ENCODE peak calls at places on chromosomes 5 and 9, in ten cellular contexts. T, P, N, K, R, A, I, S, U and C are unnamed samples.

GRCh38 chr5:170265527-170265926 is 32.0 kb downstream of the LCP2 start:
- DNase-seq in T (no peak), P (peak; percentile 7), N (no peak), K (peak; percentile 38), R (no peak), A (peak; percentile 40), I (no peak), S (no peak), U (no peak), C (no peak)

GRCh38 chr5:400282-401215 is 42.4 kb upstream of the EXOC3 start:
- DNase-seq in T (peak; percentile 44), P (peak; percentile 93), N (no peak), K (peak; percentile 37), R (peak; percentile 18), A (peak; percentile 49), I (no peak), S (no peak), U (no peak), C (no peak)

GRCh38 chr9:98568234-98568922 is 140.4 kb downstream of the GABBR2 start:
- DNase-seq in T (peak; percentile 18), P (no peak), N (no peak), K (no peak), R (no peak), A (no peak), I (no peak), S (no peak), U (no peak), C (no peak)

GRCh38 chr9:121288874-121289553 is 21.1 kb downstream of the GSN start:
- DNase-seq in T (no peak), P (peak; percentile 71), N (no peak), K (peak; percentile 71), R (no peak), A (peak; percentile 91), I (peak; percentile 33), S (no peak), U (peak; percentile 46), C (peak; percentile 45)

GRCh38 chr9:36306481-36307306 is 48.4 kb upstream of the GNE start:
- DNase-seq in T (no peak), P (no peak), N (peak; percentile 18), K (no peak), R (no peak), A (no peak), I (no peak), S (no peak), U (no peak), C (no peak)

GRCh38 chr5:40442346-40442745 is 237.4 kb upstream of the PTGER4 start:
- DNase-seq in T (no peak), P (peak; percentile 63), N (no peak), K (no peak), R (no peak), A (no peak), I (no peak), S (peak; percentile 50), U (no peak), C (no peak)

GRCh38 chr9:98479967-98480847 is 224.8 kb upstream of the TBC1D2 start:
- DNase-seq in T (no peak), P (no peak), N (peak; percentile 44), K (no peak), R (no peak), A (no peak), I (no peak), S (peak; percentile 22), U (no peak), C (no peak)

GRCh38 chr9:96232539-96233241 is 69.3 kb downstream of the HSD17B3 start:
- DNase-seq in T (no peak), P (peak; percentile 78), N (peak; percentile 79), K (peak; percentile 47), R (peak; percentile 70), A (peak; percentile 69), I (peak; percentile 31), S (peak; percentile 32), U (peak; percentile 50), C (no peak)

GRCh38 chr5:141343242-141343952 is at the start of gene PCDHGA3:
- DNase-seq in T (no peak), P (peak; percentile 77), N (no peak), K (no peak), R (peak; percentile 69), A (no peak), I (no peak), S (peak; percentile 58), U (no peak), C (no peak)

GRCh38 chr9:127224178-127224882 is 40.2 kb upstream of the GARNL3 start:
- DNase-seq in T (peak; percentile 96), P (peak; percentile 81), N (peak; percentile 74), K (peak; percentile 97), R (peak; percentile 97), A (peak; percentile 97), I (peak; percentile 91), S (peak; percentile 75), U (peak; percentile 98), C (peak; percentile 75)
- TF ChIP-seq CTCF in T (peak; percentile 53), P (no peak), N (no peak), K (peak; percentile 42), R (no peak), A (no peak), I (peak; percentile 29), S (peak; percentile 49), U (no peak), C (no peak)

DNA sequence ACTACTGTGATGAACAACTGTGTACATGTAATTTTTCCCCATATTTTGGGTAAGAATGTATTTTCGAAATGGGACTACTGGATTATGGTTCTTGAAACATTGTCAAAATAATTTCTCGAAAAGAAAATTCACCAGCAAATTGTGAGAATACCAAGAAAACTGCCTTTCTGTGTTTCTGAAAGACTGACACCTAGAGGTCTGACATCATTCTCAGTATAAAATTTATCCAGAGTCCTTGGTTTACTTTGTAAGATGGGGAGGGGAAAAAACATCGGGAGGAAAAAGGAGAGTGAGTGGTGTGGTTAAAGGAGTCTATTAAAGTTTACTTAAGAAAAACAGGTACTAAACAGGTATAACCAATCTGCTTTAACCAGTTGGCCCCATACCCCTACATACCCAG is 149.2 kb downstream of the CEP120 start:
- DNase-seq in T (no peak), P (peak; percentile 22), N (no peak), K (no peak), R (no peak), A (no peak), I (no peak), S (no peak), U (no peak), C (no peak)
- TF ChIP-seq CTCF in T (peak; percentile 59), P (peak; percentile 23), N (peak; percentile 29), K (no peak), R (no peak), A (no peak), I (no peak), S (no peak), U (no peak), C (no peak)

GRCh38 chr5:172118891-172119290 is 69.1 kb downstream of the STK10 start:
- DNase-seq in T (no peak), P (no peak), N (no peak), K (no peak), R (no peak), A (no peak), I (no peak), S (no peak), U (no peak), C (no peak)

GRCh38 chr5:172117977-172118701 is 69.9 kb downstream of the STK10 start:
- DNase-seq in T (no peak), P (no peak), N (no peak), K (no peak), R (no peak), A (no peak), I (no peak), S (no peak), U (no peak), C (no peak)

GRCh38 chr5:172127581-172127980 is 60.4 kb downstream of the STK10 start:
- DNase-seq in T (no peak), P (no peak), N (no peak), K (no peak), R (no peak), A (no peak), I (no peak), S (no peak), U (no peak), C (no peak)

GRCh38 chr5:172119921-172120688 is 67.9 kb downstream of the STK10 start:
- DNase-seq in T (no peak), P (no peak), N (no peak), K (no peak), R (no peak), A (no peak), I (no peak), S (no peak), U (no peak), C (no peak)

GRCh38 chr5:172123269-172123692 is 64.7 kb downstream of the STK10 start:
- DNase-seq in T (no peak), P (peak; percentile 97), N (peak; percentile 73), K (peak; percentile 52), R (no peak), A (peak; percentile 63), I (no peak), S (peak; percentile 79), U (no peak), C (no peak)
- TF ChIP-seq CTCF in T (peak; percentile 17), P (peak; percentile 51), N (no peak), K (no peak), R (no peak), A (no peak), I (no peak), S (peak; percentile 75), U (no peak), C (no peak)

GRCh38 chr9:1875251-1875851 is 139.8 kb upstream of the SMARCA2 start:
- DNase-seq in T (no peak), P (no peak), N (no peak), K (no peak), R (no peak), A (no peak), I (no peak), S (no peak), U (no peak), C (no peak)

GRCh38 chr9:1870915-1871314 is 144.2 kb upstream of the SMARCA2 start:
- DNase-seq in T (no peak), P (no peak), N (no peak), K (no peak), R (no peak), A (no peak), I (no peak), S (no peak), U (no peak), C (no peak)

GRCh38 chr9:1869843-1870242 is 145.3 kb upstream of the SMARCA2 start:
- DNase-seq in T (no peak), P (peak; percentile 2), N (peak; percentile 54), K (no peak), R (peak; percentile 45), A (no peak), I (peak; percentile 55), S (no peak), U (peak; percentile 39), C (no peak)

GRCh38 chr9:1875921-1876448 is 139.2 kb upstream of the SMARCA2 start:
- DNase-seq in T (no peak), P (no peak), N (no peak), K (no peak), R (peak; percentile 73), A (no peak), I (no peak), S (no peak), U (no peak), C (no peak)

DNA sequence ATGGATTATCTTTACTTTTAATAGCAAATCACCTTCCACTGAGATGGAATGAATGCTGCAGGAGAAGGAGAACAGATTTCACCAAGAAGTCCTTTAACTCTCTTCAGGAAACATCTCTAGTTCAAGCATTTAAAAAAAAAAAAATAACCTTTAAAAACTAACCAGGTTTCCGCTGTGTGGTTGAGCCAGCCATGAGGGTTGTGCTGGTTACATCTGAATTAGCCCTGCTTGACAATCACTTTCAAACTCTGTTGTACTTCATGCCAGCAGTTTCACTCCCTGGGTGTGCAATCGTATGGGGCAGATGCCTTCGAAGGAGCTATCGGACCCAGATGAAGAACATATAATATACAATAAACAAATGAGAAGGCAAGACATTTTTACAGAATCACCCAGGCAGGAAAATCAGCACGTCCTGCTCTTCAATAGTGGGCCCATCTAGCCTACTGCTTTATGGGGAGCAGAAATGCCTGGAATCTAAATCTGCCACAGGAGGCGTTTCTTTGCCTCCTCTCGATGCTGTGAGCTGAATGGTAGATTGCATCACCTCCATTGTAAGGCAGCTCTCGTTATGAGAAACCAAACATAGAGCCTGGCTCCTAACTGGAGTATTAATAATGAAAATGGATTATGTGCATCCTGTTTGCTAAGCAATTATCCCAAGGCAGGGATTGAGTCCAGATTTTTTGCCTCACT is 143.5 kb upstream of the SMARCA2 start:
- DNase-seq in T (no peak), P (peak; percentile 1), N (peak; percentile 36), K (no peak), R (no peak), A (no peak), I (no peak), S (no peak), U (no peak), C (no peak)
- TF ChIP-seq CTCF in T (no peak), P (no peak), N (no peak), K (no peak), R (no peak), A (no peak), I (no peak), S (no peak), U (no peak), C (no peak)